ENCODE peak calls at places on chromosomes 3 and 15, in seven cellular contexts. R is psoas muscle, E is GM23248, V is esophagus muscularis mucosa, C is transverse colon, Q is heart left ventricle, Y is SK-N-SH. H is an unnamed sample. For H3K4me1, the result is how much of the 10 kb centered on the place peaks cover.

GRCh38 chr15:85457392-85457968 is 77.1 kb downstream of the AKAP13 start:
- DNase-seq in R (no peak), E (no peak), V (no peak), C (peak), Q (no peak), Y (no peak), H (no peak)

GRCh38 chr3:63231556-63231955 is 46.6 kb upstream of the SYNPR start:
- DNase-seq in R (no peak), E (no peak), V (no peak), C (no peak), Q (no peak), Y (no peak), H (no peak)

GRCh38 chr15:25093455-25094029 is 138.8 kb downstream of the SNRPN start:
- DNase-seq in R (no peak), E (no peak), V (peak), C (no peak), Q (no peak), Y (no peak), H (no peak)

GRCh38 chr3:127218457-127218922 is 25.6 kb downstream of the PRR23E start:
- DNase-seq in R (no peak), E (no peak), V (no peak), C (no peak), Q (no peak), Y (no peak), H (no peak)

GRCh38 chr3:124360626-124361025 is 368.7 kb upstream of the ROPN1 start:
- DNase-seq in R (no peak), E (no peak), V (no peak), C (no peak), Q (no peak), Y (no peak), H (no peak)

GRCh38 chr3:11250902-11251806 is 21.0 kb upstream of the ATG7 start:
- DNase-seq in R (no peak), E (no peak), V (no peak), C (no peak), Q (no peak), Y (no peak), H (no peak)

GRCh38 chr15:76994001-76994400 is 925 bp upstream of the PSTPIP1 start:
- DNase-seq in R (peak), E (no peak), V (no peak), C (peak), Q (no peak), Y (peak), H (peak)

GRCh38 chr3:79052054-79052681 is 715.6 kb downstream of the ROBO1 start:
- DNase-seq in R (no peak), E (no peak), V (no peak), C (no peak), Q (no peak), Y (no peak), H (no peak)

GRCh38 chr3:136734382-136735070 is 17.7 kb downstream of the STAG1 start:
- DNase-seq in R (no peak), E (no peak), V (no peak), C (no peak), Q (no peak), Y (peak), H (no peak)

GRCh38 chr3:136741063-136741462 is 11.1 kb downstream of the STAG1 start:
- DNase-seq in R (no peak), E (peak), V (no peak), C (no peak), Q (no peak), Y (no peak), H (no peak)

GRCh38 chr3:136735103-136735502 is 17.1 kb downstream of the STAG1 start:
- DNase-seq in R (no peak), E (no peak), V (no peak), C (no peak), Q (no peak), Y (no peak), H (no peak)

GRCh38 chr3:136740351-136740957 is 11.7 kb downstream of the STAG1 start:
- DNase-seq in R (no peak), E (no peak), V (no peak), C (no peak), Q (no peak), Y (no peak), H (no peak)
- H3K4me1 ChIP-seq in R (under half), E (under half), V (under half), C (under half), Q (under half), Y (under half), H (under half)

GRCh38 chr3:52245322-52246263 is at the start of gene PPM1M:
- DNase-seq in R (peak), E (peak), V (no peak), C (peak), Q (peak), Y (peak), H (peak)
- H3K4me1 ChIP-seq in R (under half), E (under half), V (under half), C (under half), Q (under half), Y (under half), H (under half)

DNA sequence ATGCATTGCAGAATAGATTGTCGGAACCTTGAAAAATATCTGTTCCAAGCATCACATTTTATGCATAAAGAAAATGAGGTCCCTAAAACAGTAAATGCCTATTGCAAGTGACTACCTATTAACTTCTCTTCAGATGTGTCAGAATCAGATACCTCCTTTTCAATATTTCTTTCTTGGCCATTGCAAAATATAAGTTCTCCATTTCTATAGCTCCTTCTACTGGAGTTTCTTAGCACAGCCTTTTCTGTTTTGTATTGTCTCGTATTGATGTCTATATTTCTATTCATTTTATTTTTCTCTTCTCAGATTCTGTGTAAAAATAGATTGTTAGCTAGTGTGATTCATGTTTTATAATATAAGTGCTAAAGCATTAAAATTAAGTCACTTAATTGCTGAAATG is 63.4 kb downstream of the PPARG start:
- DNase-seq in R (no peak), E (no peak), V (no peak), C (no peak), Q (no peak), Y (no peak), H (no peak)
- H3K4me1 ChIP-seq in R (under half), E (under half), V (under half), C (under half), Q (under half), Y (under half), H (under half)

GRCh38 chr3:32841875-32842505 is 24.2 kb downstream of the TRIM71 start:
- DNase-seq in R (no peak), E (no peak), V (no peak), C (no peak), Q (no peak), Y (no peak), H (no peak)

GRCh38 chr3:32844322-32844654 is 26.5 kb downstream of the TRIM71 start:
- DNase-seq in R (no peak), E (no peak), V (no peak), C (no peak), Q (no peak), Y (no peak), H (no peak)

GRCh38 chr3:32842531-32842931 is 24.7 kb downstream of the TRIM71 start:
- DNase-seq in R (no peak), E (no peak), V (no peak), C (peak), Q (no peak), Y (no peak), H (no peak)

GRCh38 chr3:32843504-32844321 is 25.9 kb downstream of the TRIM71 start:
- DNase-seq in R (no peak), E (no peak), V (no peak), C (no peak), Q (no peak), Y (no peak), H (no peak)

GRCh38 chr3:32842987-32843386 is 25.2 kb downstream of the TRIM71 start:
- DNase-seq in R (no peak), E (no peak), V (no peak), C (no peak), Q (no peak), Y (no peak), H (no peak)
- H3K4me1 ChIP-seq in R (under half), E (under half), V (under half), C (under half), Q (under half), Y (under half), H (under half)